ENCODE peak calls at places on chromosomes 2 and 18, in four cellular contexts. G is germinal center, A is pancreas, B is neuronal stem cell. I is an unnamed sample.

GRCh38 chr18:39871976-39872375 is 2083.1 kb upstream of the PIK3C3 start:
- DNase-seq in G (no peak), A (no peak), B (no peak), I (no peak)

GRCh38 chr2:11753886-11754704 is 7.7 kb downstream of the LPIN1 start:
- DNase-seq in G (peak), A (no peak), B (no peak), I (peak)

GRCh38 chr18:79485788-79486355 is 90.1 kb downstream of the NFATC1 start:
- DNase-seq in G (no peak), A (no peak), B (no peak), I (no peak)

GRCh38 chr2:233974530-233975071 is 57.4 kb downstream of the TRPM8 start:
- DNase-seq in G (no peak), A (peak), B (no peak), I (no peak)

GRCh38 chr2:150588210-150588870 is 100.9 kb upstream of the RND3 start:
- DNase-seq in G (no peak), A (no peak), B (no peak), I (no peak)

GRCh38 chr18:5142859-5143258 is 54.2 kb downstream of the AKAIN1 start:
- DNase-seq in G (no peak), A (no peak), B (no peak), I (no peak)

GRCh38 chr2:101399001-101399794 is 11.9 kb upstream of the CREG2 start:
- DNase-seq in G (no peak), A (no peak), B (no peak), I (no peak)

GRCh38 chr2:28452534-28453081 is 43.3 kb upstream of the PLB1 start:
- DNase-seq in G (peak), A (peak), B (peak), I (peak)

GRCh38 chr2:143632751-143633374 is 503.6 kb downstream of the ARHGAP15 start:
- DNase-seq in G (no peak), A (no peak), B (no peak), I (no peak)

GRCh38 chr18:60549338-60549960 is 176.9 kb upstream of the MC4R start:
- DNase-seq in G (peak), A (no peak), B (peak), I (no peak)

GRCh38 chr2:170215019-170215418 is 37.1 kb downstream of the MYO3B start:
- DNase-seq in G (no peak), A (no peak), B (no peak), I (no peak)

GRCh38 chr2:164599954-164600589 is 21.2 kb downstream of the GRB14 start:
- DNase-seq in G (peak), A (peak), B (peak), I (no peak)

GRCh38 chr2:218993345-218994315 is at the start of gene CRYBA2:
- DNase-seq in G (no peak), A (no peak), B (no peak), I (no peak)

GRCh38 chr18:79400591-79401381 is 5.1 kb downstream of the NFATC1 start:
- DNase-seq in G (peak), A (no peak), B (no peak), I (peak)

GRCh38 chr2:8089596-8089995 is 592.3 kb upstream of the ID2 start:
- DNase-seq in G (no peak), A (no peak), B (no peak), I (no peak)

GRCh38 chr2:218033208-218033589 is 30.4 kb upstream of the TNS1 start:
- DNase-seq in G (no peak), A (peak), B (no peak), I (no peak)

GRCh38 chr2:180728928-180729559 is 251.4 kb upstream of the UBE2E3 start:
- DNase-seq in G (no peak), A (no peak), B (no peak), I (no peak)

GRCh38 chr2:124025896-124026295 is 809 bp downstream of the CNTNAP5 start:
- DNase-seq in G (no peak), A (no peak), B (no peak), I (no peak)

GRCh38 chr2:71661782-71662181 is 208.4 kb downstream of the DYSF start:
- DNase-seq in G (no peak), A (no peak), B (no peak), I (no peak)

GRCh38 chr2:12059616-12060441 is 313.4 kb downstream of the LPIN1 start:
- DNase-seq in G (no peak), A (no peak), B (no peak), I (no peak)

GRCh38 chr2:113200236-113200635 is 26.5 kb downstream of the PSD4 start:
- DNase-seq in G (no peak), A (no peak), B (no peak), I (no peak)

GRCh38 chr2:69309336-69310048 is 77.5 kb downstream of the GFPT1 start:
- DNase-seq in G (no peak), A (peak), B (no peak), I (no peak)

GRCh38 chr2:131493199-131494018 is 1.2 kb upstream of the MZT2A start:
- DNase-seq in G (no peak), A (no peak), B (no peak), I (no peak)

GRCh38 chr2:173555833-173556232 is 201.2 kb downstream of the CDCA7 start:
- DNase-seq in G (no peak), A (no peak), B (no peak), I (no peak)